ENCODE peak calls at places on chromosomes 7 and 10, in nine cellular contexts. Z, R, L, X, U, E, P, G and M are unnamed samples.

GRCh38 chr10:11018426-11018818 is 750 bp downstream of the CELF2 start:
- DNase-seq in R (no peak), Z (no peak), G (no peak), U (no peak), X (peak; percentile 73), P (no peak), E (no peak), L (no peak), M (no peak)

GRCh38 chr10:31011660-31012022 is 20.0 kb downstream of the ZNF438 start:
- DNase-seq in E (no peak), G (no peak), R (no peak), X (no peak), L (peak; percentile 48), U (no peak), P (no peak), Z (no peak), M (no peak)

GRCh38 chr7:129952164-129952652 is 552 bp downstream of the UBE2H start:
- DNase-seq in E (peak; percentile 12), R (peak; percentile 20), G (no peak), Z (peak; percentile 36), U (no peak), L (no peak), P (no peak), X (no peak), M (no peak)

GRCh38 chr10:110972231-110973134 is 53.1 kb downstream of the SHOC2 start:
- DNase-seq in P (no peak), G (no peak), X (no peak), Z (no peak), E (no peak), R (no peak), U (no peak), L (no peak), M (no peak)

GRCh38 chr10:60521974-60522405 is 132.3 kb upstream of the ANK3 start:
- DNase-seq in U (peak; percentile 51), X (no peak), L (peak; percentile 78), E (peak; percentile 53), G (no peak), R (peak; percentile 89), P (no peak), Z (no peak), M (no peak)

GRCh38 chr10:13462551-13462950 is 66.3 kb downstream of the BEND7 start:
- DNase-seq in E (no peak), G (no peak), R (no peak), P (no peak), L (no peak), X (no peak), U (no peak), Z (no peak), M (no peak)

GRCh38 chr10:42691361-42692120 is 53.2 kb upstream of the ZNF33B start:
- DNase-seq in E (no peak), U (no peak), R (no peak), P (no peak), Z (no peak), X (no peak), G (no peak), L (no peak), M (no peak)

GRCh38 chr7:105188201-105188600 is 174.2 kb downstream of the KMT2E start:
- DNase-seq in E (no peak), U (no peak), Z (no peak), P (no peak), L (no peak), R (no peak), G (no peak), X (no peak), M (no peak)

GRCh38 chr10:43943825-43944360 is 295.2 kb upstream of the ZNF32 start:
- DNase-seq in Z (no peak), E (no peak), X (peak; percentile 59), U (no peak), P (no peak), R (no peak), G (no peak), L (no peak), M (no peak)

GRCh38 chr7:80097756-80098155 is 36.9 kb upstream of the GNAI1 start:
- DNase-seq in E (no peak), U (no peak), L (peak; percentile 18), Z (no peak), G (no peak), P (no peak), X (no peak), R (no peak), M (no peak)

GRCh38 chr7:159062596-159062995 is 82.1 kb downstream of the VIPR2 start:
- DNase-seq in P (peak; percentile 32), R (no peak), Z (no peak), E (no peak), X (no peak), L (no peak), U (no peak), G (no peak), M (no peak)

GRCh38 chr10:78543749-78544446 is 510.2 kb downstream of the RPS24 start:
- DNase-seq in E (no peak), R (peak; percentile 95), L (peak; percentile 49), Z (peak; percentile 88), X (no peak), U (peak; percentile 80), P (no peak), G (no peak), M (peak; percentile 74)

GRCh38 chr10:110425684-110426293 is 71.9 kb upstream of the DUSP5 start:
- DNase-seq in X (no peak), E (peak; percentile 61), G (no peak), U (peak; percentile 92), P (no peak), L (peak; percentile 97), Z (no peak), R (peak; percentile 97), M (no peak)

GRCh38 chr7:106679153-106679931 is 18.4 kb upstream of the CCDC71L start:
- DNase-seq in G (no peak), U (peak; percentile 73), Z (no peak), E (peak; percentile 39), X (no peak), L (peak; percentile 33), P (no peak), R (no peak), M (no peak)

GRCh38 chr10:71864861-71865473 is 13.9 kb upstream of the PSAP start:
- DNase-seq in U (no peak), X (peak; percentile 48), P (no peak), L (peak; percentile 76), Z (no peak), E (peak; percentile 40), G (no peak), R (peak; percentile 74), M (no peak)

GRCh38 chr7:1787241-1787640 is 117.2 kb downstream of the ELFN1 start:
- DNase-seq in Z (no peak), L (no peak), U (no peak), X (no peak), G (no peak), E (no peak), P (peak; percentile 36), R (no peak), M (no peak)

GRCh38 chr7:80087768-80088170 is 46.9 kb upstream of the GNAI1 start:
- DNase-seq in X (no peak), G (no peak), Z (no peak), U (no peak), L (no peak), R (no peak), P (no peak), E (peak; percentile 32), M (no peak)

DNA sequence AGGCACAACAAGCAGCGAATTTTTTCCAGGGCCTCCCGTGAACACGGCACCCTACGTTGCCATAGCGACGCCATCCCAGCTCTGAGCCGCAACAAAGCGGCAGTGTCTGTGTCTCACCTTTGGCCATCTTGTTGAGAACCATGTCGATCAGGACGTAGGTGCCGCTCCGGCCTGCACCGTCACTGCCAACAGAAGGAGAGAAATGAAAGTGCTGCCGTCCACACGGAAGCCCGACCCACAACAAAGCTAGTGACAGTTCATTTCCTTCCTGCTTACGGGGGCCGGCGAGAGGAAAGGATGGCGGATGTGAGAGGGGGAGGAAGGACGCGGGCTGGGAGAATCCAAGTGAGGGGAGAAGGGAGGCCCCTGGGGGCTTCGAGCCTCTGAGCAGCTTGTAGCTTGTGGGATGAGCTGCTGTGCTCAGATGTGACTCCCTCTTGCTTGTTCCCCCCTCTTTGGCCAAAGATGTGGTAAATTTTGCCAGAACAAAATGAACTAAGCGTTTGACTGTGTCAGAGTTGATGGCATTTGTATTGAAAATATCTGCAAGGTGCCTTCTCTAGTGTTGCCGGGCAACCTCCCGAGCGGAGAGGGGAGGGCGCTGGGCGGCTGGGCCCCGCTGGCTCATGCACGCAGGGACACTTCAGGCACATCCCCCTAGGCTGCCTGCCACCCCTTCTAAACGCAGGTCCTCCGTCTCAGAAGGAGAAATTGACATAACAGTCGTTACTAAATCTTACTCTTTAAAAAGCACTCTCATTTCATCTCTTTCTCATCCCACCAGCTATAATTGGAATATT is 232.2 kb downstream of the DNAJB6 start:
- DNase-seq in Z (peak; percentile 20), L (peak; percentile 11), G (no peak), R (peak; percentile 41), E (no peak), P (peak; percentile 86), X (peak; percentile 90), U (no peak), M (no peak)
- H3K4me3 ChIP-seq in Z (peak overlapping the region; percentile 47), L (peak overlapping the region; percentile 46), G (peak overlapping the region; percentile 74), R (peak overlapping the region; percentile 45), E (no peak overlapping the region), P (peak overlapping the region; percentile 22), X (peak overlapping the region; percentile 88), U (peak overlapping the region; percentile 13), M (peak overlapping the region; percentile 71)

GRCh38 chr7:28330384-28331070 is 81.8 kb upstream of the CREB5 start:
- DNase-seq in G (no peak), R (no peak), Z (no peak), X (no peak), L (no peak), E (no peak), U (no peak), P (no peak), M (no peak)
- H3K4me3 ChIP-seq in G (no peak overlapping the region), R (no peak overlapping the region), Z (no peak overlapping the region), X (peak overlapping the region; percentile 39), L (no peak overlapping the region), E (no peak overlapping the region), U (no peak overlapping the region), P (no peak overlapping the region), M (no peak overlapping the region)

DNA sequence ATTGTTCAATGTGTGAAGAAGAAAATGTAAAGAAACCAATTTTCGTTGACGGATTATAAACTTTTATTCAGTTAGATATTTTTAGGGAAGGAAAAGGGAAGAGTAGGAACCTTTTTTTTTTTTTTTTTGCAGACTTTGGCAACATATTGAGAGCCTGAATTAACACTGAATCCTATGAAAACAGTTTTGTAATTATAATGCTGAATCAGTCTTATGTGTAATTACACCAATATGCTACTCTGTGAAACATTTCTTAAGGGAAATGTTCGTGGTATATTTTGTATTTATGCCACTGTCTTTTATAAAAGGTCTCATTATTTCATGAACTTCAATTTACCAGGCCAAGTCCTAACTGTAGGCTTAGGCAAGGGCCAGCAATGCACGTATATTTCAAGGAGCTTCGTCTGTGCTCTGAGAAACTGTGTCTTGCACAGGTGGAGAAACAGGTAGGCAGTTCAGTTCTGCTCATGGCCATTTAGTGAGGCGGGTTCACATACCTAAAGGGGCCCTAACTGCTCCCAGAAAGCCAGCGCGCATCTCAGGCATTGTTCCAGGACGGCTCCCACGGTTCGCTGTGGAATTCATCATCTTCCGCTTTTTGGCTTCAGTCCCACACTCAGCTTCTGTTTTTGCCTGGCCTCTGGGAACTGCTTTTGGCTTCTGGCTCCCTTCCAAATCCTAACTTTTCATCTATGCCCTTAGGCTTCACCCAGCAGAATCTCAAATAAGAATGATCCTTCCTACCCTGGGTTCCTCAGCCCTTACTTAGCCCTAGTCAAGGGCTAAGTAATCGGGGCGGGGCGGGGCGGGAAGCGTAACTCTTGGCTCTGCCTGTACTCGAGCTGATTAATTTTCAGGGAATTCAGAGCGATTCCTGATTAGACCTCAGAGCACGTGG is 106.0 kb downstream of the ST8SIA6 start:
- DNase-seq in Z (peak; percentile 64), U (peak; percentile 37), E (peak; percentile 86), P (peak; percentile 3), R (peak; percentile 88), L (peak; percentile 73), X (no peak), G (no peak), M (peak; percentile 11)
- H3K4me3 ChIP-seq in Z (peak overlapping the region; percentile 27), U (no peak overlapping the region), E (peak overlapping the region; percentile 40), P (no peak overlapping the region), R (peak overlapping the region; percentile 14), L (peak overlapping the region; percentile 20), X (no peak overlapping the region), G (peak overlapping the region; percentile 50), M (peak overlapping the region; percentile 59)

GRCh38 chr10:6786579-6787031 is 206.5 kb upstream of the PRKCQ start:
- DNase-seq in U (no peak), R (peak; percentile 69), L (peak; percentile 63), P (no peak), X (no peak), Z (no peak), G (no peak), E (no peak), M (no peak)
- H3K4me3 ChIP-seq in U (peak overlapping the region; percentile 6), R (no peak overlapping the region), L (peak overlapping the region; percentile 37), P (no peak overlapping the region), X (no peak overlapping the region), Z (no peak overlapping the region), G (no peak overlapping the region), E (no peak overlapping the region), M (no peak overlapping the region)